ENCODE peak calls at places on chromosome X, in four cellular contexts. Z, G, U and I are unnamed samples.

GRCh38 chrX:5314148-5314547 is 914.5 kb downstream of the NLGN4X start:
- DNase-seq in Z (no peak), G (no peak), U (no peak), I (no peak)

GRCh38 chrX:77698242-77698641 is 87.8 kb downstream of the ATRX start:
- DNase-seq in Z (no peak), G (no peak), U (no peak), I (no peak)

GRCh38 chrX:153632612-153632980 is 14.4 kb upstream of the DUSP9 start:
- DNase-seq in Z (no peak), G (no peak), U (no peak), I (no peak)

GRCh38 chrX:56233682-56234081 is 1.5 kb downstream of the KLF8 start:
- DNase-seq in Z (peak; percentile 56), G (no peak), U (peak; percentile 2), I (no peak)

GRCh38 chrX:10111364-10112148 is 45.2 kb upstream of the CLCN4 start:
- DNase-seq in Z (no peak), G (no peak), U (no peak), I (peak; percentile 32)

GRCh38 chrX:10010686-10011085 is 43.5 kb downstream of the CLDN34 start:
- DNase-seq in Z (no peak), G (no peak), U (no peak), I (peak; percentile 67)

GRCh38 chrX:107747596-107748161 is 27.9 kb downstream of the TSC22D3 start:
- DNase-seq in Z (no peak), G (no peak), U (no peak), I (no peak)

GRCh38 chrX:137567474-137568232 is 1.7 kb downstream of the ZIC3 start:
- DNase-seq in Z (no peak), G (no peak), U (no peak), I (no peak)

GRCh38 chrX:72316408-72317079 is 10.8 kb upstream of the CITED1 start:
- DNase-seq in Z (no peak), G (no peak), U (no peak), I (no peak)

GRCh38 chrX:139930923-139931645 is 1.8 kb downstream of the ATP11C start:
- DNase-seq in Z (no peak), G (peak; percentile 10), U (peak; percentile 43), I (peak; percentile 20)

GRCh38 chrX:24173115-24173847 is 23.8 kb downstream of the ZFX start:
- DNase-seq in Z (no peak), G (no peak), U (no peak), I (no peak)

GRCh38 chrX:153649178-153649914 is 2.3 kb downstream of the DUSP9 start:
- DNase-seq in Z (peak; percentile 63), G (peak; percentile 69), U (peak; percentile 68), I (peak; percentile 70)

GRCh38 chrX:63581390-63581789 is 203.6 kb downstream of the ARHGEF9 start:
- DNase-seq in Z (peak; percentile 56), G (no peak), U (no peak), I (no peak)

GRCh38 chrX:10039821-10040793 is 72.9 kb downstream of the CLDN34 start:
- DNase-seq in Z (no peak), G (no peak), U (no peak), I (peak; percentile 41)

GRCh38 chrX:107700317-107700774 is 72.0 kb downstream of the PRPS1 start:
- DNase-seq in Z (no peak), G (no peak), U (no peak), I (no peak)

GRCh38 chrX:46327229-46328081 is 217.8 kb downstream of the ZNF674 start:
- DNase-seq in Z (peak; percentile 56), G (peak; percentile 69), U (no peak), I (peak; percentile 92)

GRCh38 chrX:115616943-115617563 is 56.1 kb downstream of the PLS3 start:
- DNase-seq in Z (no peak), G (peak; percentile 38), U (no peak), I (no peak)

GRCh38 chrX:97633798-97634197 is 750.1 kb downstream of the RPA4 start:
- DNase-seq in Z (no peak), G (no peak), U (no peak), I (no peak)

GRCh38 chrX:153968754-153969124 is 2.9 kb downstream of the HCFC1 start:
- DNase-seq in Z (no peak), G (no peak), U (peak; percentile 75), I (no peak)

GRCh38 chrX:74924449-74925209 is 623 bp downstream of the NEXMIF start:
- DNase-seq in Z (peak; percentile 60), G (peak; percentile 12), U (no peak), I (no peak)

GRCh38 chrX:46198858-46199257 is 346.4 kb downstream of the ZNF674 start:
- DNase-seq in Z (no peak), G (no peak), U (no peak), I (peak; percentile 73)

GRCh38 chrX:9538544-9539045 is 73.7 kb downstream of the TBL1X start:
- DNase-seq in Z (no peak), G (no peak), U (no peak), I (peak; percentile 83)

GRCh38 chrX:49129427-49129826 is 5.9 kb upstream of the GPKOW start:
- DNase-seq in Z (no peak), G (no peak), U (no peak), I (no peak)

GRCh38 chrX:154534526-154535322 is 11.9 kb downstream of the G6PD start:
- DNase-seq in Z (peak; percentile 91), G (peak; percentile 59), U (peak; percentile 89), I (peak; percentile 56)

GRCh38 chrX:153626863-153627674 is 19.9 kb upstream of the DUSP9 start:
- DNase-seq in Z (no peak), G (no peak), U (no peak), I (peak; percentile 88)

GRCh38 chrX:150692296-150692695 is 900 bp upstream of the MTMR1 start:
- DNase-seq in Z (no peak), G (no peak), U (no peak), I (no peak)

GRCh38 chrX:150692837-150693781 is at the start of gene MTMR1:
- DNase-seq in Z (no peak), G (peak; percentile 33), U (peak; percentile 47), I (no peak)

GRCh38 chrX:150696264-150696789 is 3.1 kb downstream of the MTMR1 start:
- DNase-seq in Z (no peak), G (no peak), U (no peak), I (no peak)

GRCh38 chrX:150694738-150695410 is 1.7 kb downstream of the MTMR1 start:
- DNase-seq in Z (no peak), G (no peak), U (peak; percentile 24), I (no peak)

DNA sequence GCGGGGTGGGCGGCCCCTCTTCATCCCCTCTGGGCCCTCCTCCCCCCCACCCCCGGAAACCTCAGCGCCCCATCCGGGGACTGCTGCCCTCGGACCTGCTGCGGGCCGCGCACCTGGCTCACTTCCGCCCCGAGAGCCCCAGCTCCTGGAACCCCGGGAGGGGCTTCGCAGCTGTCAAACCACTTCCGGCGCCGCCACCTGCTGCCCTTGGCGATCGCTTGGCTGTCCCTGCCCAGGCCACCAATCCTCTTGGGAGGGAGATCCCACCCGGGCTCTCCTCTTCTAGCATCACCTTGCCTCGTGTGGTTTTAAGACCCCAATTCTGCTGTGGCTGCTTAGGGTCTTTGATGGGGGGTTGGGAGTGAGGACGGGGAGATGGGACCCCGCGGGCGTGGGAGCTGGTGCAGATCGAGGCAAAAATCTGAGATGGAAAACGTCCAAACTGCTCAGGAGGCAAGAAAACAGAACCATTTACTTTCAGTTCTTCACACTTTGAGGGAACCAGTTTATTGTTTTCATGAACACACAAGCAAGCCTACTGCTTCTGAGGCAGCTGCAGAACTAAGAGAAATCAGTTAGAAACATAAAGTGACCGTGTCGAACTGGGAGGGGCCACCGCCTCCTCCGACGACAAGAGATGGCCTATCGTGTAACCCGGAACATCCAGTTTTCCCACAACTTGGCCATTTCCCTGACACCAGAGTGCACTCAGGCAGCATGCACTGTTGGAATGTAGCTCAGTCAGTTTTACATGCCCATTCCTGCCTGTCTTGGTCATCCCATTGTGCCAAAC is 782 bp downstream of the MTMR1 start:
- DNase-seq in Z (peak; percentile 64), G (peak; percentile 52), U (peak; percentile 75), I (peak; percentile 30)
- TF ChIP-seq PHF8 in Z (no peak), G (no peak), U (no peak), I (peak; percentile 18)

GRCh38 chrX:124771292-124771691 is 424.9 kb downstream of the SH2D1A start:
- DNase-seq in Z (no peak), G (no peak), U (no peak), I (no peak)
- TF ChIP-seq PHF8 in Z (no peak), G (no peak), U (no peak), I (no peak)

GRCh38 chrX:19152762-19153161 is 30.5 kb upstream of the ADGRG2 start:
- DNase-seq in Z (no peak), G (no peak), U (no peak), I (no peak)

GRCh38 chrX:19156223-19156622 is 34.0 kb upstream of the ADGRG2 start:
- DNase-seq in Z (no peak), G (no peak), U (no peak), I (no peak)
- TF ChIP-seq PHF8 in Z (no peak), G (no peak), U (no peak), I (no peak)

GRCh38 chrX:15146515-15146914 is 123.4 kb downstream of the ASB9 start:
- DNase-seq in Z (peak; percentile 56), G (no peak), U (peak; percentile 41), I (no peak)
- TF ChIP-seq PHF8 in Z (no peak), G (no peak), U (no peak), I (no peak)

GRCh38 chrX:67784712-67785111 is 240.9 kb downstream of the AR start:
- DNase-seq in Z (no peak), G (no peak), U (no peak), I (no peak)

GRCh38 chrX:67779099-67779498 is 235.3 kb downstream of the AR start:
- DNase-seq in Z (no peak), G (no peak), U (no peak), I (no peak)

GRCh38 chrX:67781132-67781531 is 237.3 kb downstream of the AR start:
- DNase-seq in Z (no peak), G (no peak), U (no peak), I (no peak)

GRCh38 chrX:67777148-67777547 is 233.3 kb downstream of the AR start:
- DNase-seq in Z (no peak), G (no peak), U (no peak), I (no peak)

GRCh38 chrX:67780694-67781109 is 236.9 kb downstream of the AR start:
- DNase-seq in Z (no peak), G (no peak), U (peak; percentile 50), I (no peak)
- TF ChIP-seq PHF8 in Z (no peak), G (no peak), U (no peak), I (no peak)

GRCh38 chrX:35098419-35098818 is 155.8 kb downstream of the FAM47B start:
- DNase-seq in Z (no peak), G (no peak), U (no peak), I (no peak)
- TF ChIP-seq PHF8 in Z (no peak), G (no peak), U (no peak), I (no peak)

GRCh38 chrX:147848009-147848408 is 63.7 kb upstream of the FMR1 start:
- DNase-seq in Z (no peak), G (no peak), U (no peak), I (no peak)
- TF ChIP-seq PHF8 in Z (no peak), G (no peak), U (no peak), I (no peak)